ENCODE peak calls at places on chromosome 6, in ten cellular contexts. One of them, this sample, is unnamed.
A peak's percentile ranks its signal among the peaks of the same experiment; 100 is the strongest.

GRCh38 chr6:167559675-167560479 is 235.0 kb downstream of the TTLL2 start:
- DNase-seq in NCI-H1105 treated with DMSO at 0.1 percent for 48 hours: no peak
- DNase-seq in cardiac muscle cell: no peak
- DNase-seq in activated T-cell treated with anti-CD3 and anti-CD28 coated beads for 24 hours: no peak
- DNase-seq in NCI-H774: no peak
- DNase-seq in aorta: peak; percentile 58
- DNase-seq in dorsolateral prefrontal cortex: no peak
- DNase-seq in cardiac fibroblast: no peak
- DNase-seq in posterior cingulate gyrus: peak; percentile 59
- DNase-seq in progenitor cell of endocrine pancreas: no peak
- DNase-seq in this sample: peak; percentile 14

GRCh38 chr6:5813625-5814027 is 193.1 kb downstream of the NRN1 start:
- DNase-seq in NCI-H1105 treated with DMSO at 0.1 percent for 48 hours: no peak
- DNase-seq in cardiac muscle cell: no peak
- DNase-seq in activated T-cell treated with anti-CD3 and anti-CD28 coated beads for 24 hours: no peak
- DNase-seq in NCI-H774: no peak
- DNase-seq in aorta: no peak
- DNase-seq in dorsolateral prefrontal cortex: no peak
- DNase-seq in cardiac fibroblast: no peak
- DNase-seq in posterior cingulate gyrus: no peak
- DNase-seq in progenitor cell of endocrine pancreas: no peak
- DNase-seq in this sample: no peak

GRCh38 chr6:122845916-122846632 is 57.0 kb downstream of the SMPDL3A start:
- DNase-seq in NCI-H1105 treated with DMSO at 0.1 percent for 48 hours: no peak
- DNase-seq in cardiac muscle cell: peak; percentile 15
- DNase-seq in activated T-cell treated with anti-CD3 and anti-CD28 coated beads for 24 hours: no peak
- DNase-seq in NCI-H774: no peak
- DNase-seq in aorta: no peak
- DNase-seq in dorsolateral prefrontal cortex: no peak
- DNase-seq in cardiac fibroblast: peak; percentile 16
- DNase-seq in posterior cingulate gyrus: no peak
- DNase-seq in progenitor cell of endocrine pancreas: no peak
- DNase-seq in this sample: no peak

GRCh38 chr6:113560908-113561307 is 296.2 kb upstream of the MARCKS start:
- DNase-seq in NCI-H1105 treated with DMSO at 0.1 percent for 48 hours: no peak
- DNase-seq in cardiac muscle cell: peak; percentile 65
- DNase-seq in activated T-cell treated with anti-CD3 and anti-CD28 coated beads for 24 hours: no peak
- DNase-seq in NCI-H774: no peak
- DNase-seq in aorta: no peak
- DNase-seq in dorsolateral prefrontal cortex: no peak
- DNase-seq in cardiac fibroblast: peak; percentile 68
- DNase-seq in posterior cingulate gyrus: no peak
- DNase-seq in progenitor cell of endocrine pancreas: no peak
- DNase-seq in this sample: no peak

GRCh38 chr6:167015302-167015701 is 16.1 kb downstream of the CEP43 start:
- DNase-seq in NCI-H1105 treated with DMSO at 0.1 percent for 48 hours: no peak
- DNase-seq in cardiac muscle cell: no peak
- DNase-seq in activated T-cell treated with anti-CD3 and anti-CD28 coated beads for 24 hours: no peak
- DNase-seq in NCI-H774: no peak
- DNase-seq in aorta: no peak
- DNase-seq in dorsolateral prefrontal cortex: no peak
- DNase-seq in cardiac fibroblast: no peak
- DNase-seq in posterior cingulate gyrus: no peak
- DNase-seq in progenitor cell of endocrine pancreas: no peak
- DNase-seq in this sample: no peak

GRCh38 chr6:39882567-39882953 is 51.7 kb downstream of the MOCS1 start:
- DNase-seq in NCI-H1105 treated with DMSO at 0.1 percent for 48 hours: no peak
- DNase-seq in cardiac muscle cell: peak; percentile 99
- DNase-seq in activated T-cell treated with anti-CD3 and anti-CD28 coated beads for 24 hours: no peak
- DNase-seq in NCI-H774: no peak
- DNase-seq in aorta: peak; percentile 90
- DNase-seq in dorsolateral prefrontal cortex: no peak
- DNase-seq in cardiac fibroblast: peak; percentile 98
- DNase-seq in posterior cingulate gyrus: no peak
- DNase-seq in progenitor cell of endocrine pancreas: no peak
- DNase-seq in this sample: peak; percentile 72

GRCh38 chr6:3377536-3378397 is 79.1 kb downstream of the SLC22A23 start:
- DNase-seq in NCI-H1105 treated with DMSO at 0.1 percent for 48 hours: no peak
- DNase-seq in cardiac muscle cell: no peak
- DNase-seq in activated T-cell treated with anti-CD3 and anti-CD28 coated beads for 24 hours: no peak
- DNase-seq in NCI-H774: no peak
- DNase-seq in aorta: peak; percentile 22
- DNase-seq in dorsolateral prefrontal cortex: no peak
- DNase-seq in cardiac fibroblast: no peak
- DNase-seq in posterior cingulate gyrus: peak; percentile 73
- DNase-seq in progenitor cell of endocrine pancreas: no peak
- DNase-seq in this sample: no peak

GRCh38 chr6:41098366-41098765 is 25.6 kb downstream of the NFYA start:
- DNase-seq in NCI-H1105 treated with DMSO at 0.1 percent for 48 hours: no peak
- DNase-seq in cardiac muscle cell: peak; percentile 38
- DNase-seq in activated T-cell treated with anti-CD3 and anti-CD28 coated beads for 24 hours: no peak
- DNase-seq in NCI-H774: no peak
- DNase-seq in aorta: no peak
- DNase-seq in dorsolateral prefrontal cortex: no peak
- DNase-seq in cardiac fibroblast: peak; percentile 37
- DNase-seq in posterior cingulate gyrus: no peak
- DNase-seq in progenitor cell of endocrine pancreas: no peak
- DNase-seq in this sample: peak; percentile 55

GRCh38 chr6:11854418-11855165 is 76.0 kb upstream of the ADTRP start:
- DNase-seq in NCI-H1105 treated with DMSO at 0.1 percent for 48 hours: no peak
- DNase-seq in cardiac muscle cell: peak; percentile 55
- DNase-seq in activated T-cell treated with anti-CD3 and anti-CD28 coated beads for 24 hours: no peak
- DNase-seq in NCI-H774: no peak
- DNase-seq in aorta: no peak
- DNase-seq in dorsolateral prefrontal cortex: no peak
- DNase-seq in cardiac fibroblast: peak; percentile 43
- DNase-seq in posterior cingulate gyrus: no peak
- DNase-seq in progenitor cell of endocrine pancreas: no peak
- DNase-seq in this sample: peak; percentile 14

GRCh38 chr6:87636313-87636712 is 46.4 kb downstream of the ORC3 start:
- DNase-seq in NCI-H1105 treated with DMSO at 0.1 percent for 48 hours: no peak
- DNase-seq in cardiac muscle cell: no peak
- DNase-seq in activated T-cell treated with anti-CD3 and anti-CD28 coated beads for 24 hours: no peak
- DNase-seq in NCI-H774: no peak
- DNase-seq in aorta: no peak
- DNase-seq in dorsolateral prefrontal cortex: no peak
- DNase-seq in cardiac fibroblast: no peak
- DNase-seq in posterior cingulate gyrus: no peak
- DNase-seq in progenitor cell of endocrine pancreas: no peak
- DNase-seq in this sample: no peak

GRCh38 chr6:36492092-36492491 is 49.3 kb downstream of the KCTD20 start:
- DNase-seq in NCI-H1105 treated with DMSO at 0.1 percent for 48 hours: peak; percentile 28
- DNase-seq in cardiac muscle cell: no peak
- DNase-seq in activated T-cell treated with anti-CD3 and anti-CD28 coated beads for 24 hours: no peak
- DNase-seq in NCI-H774: no peak
- DNase-seq in aorta: no peak
- DNase-seq in dorsolateral prefrontal cortex: no peak
- DNase-seq in cardiac fibroblast: no peak
- DNase-seq in posterior cingulate gyrus: no peak
- DNase-seq in progenitor cell of endocrine pancreas: no peak
- DNase-seq in this sample: peak; percentile 51

GRCh38 chr6:35377002-35377401 is 34.6 kb downstream of the PPARD start:
- DNase-seq in NCI-H1105 treated with DMSO at 0.1 percent for 48 hours: no peak
- DNase-seq in cardiac muscle cell: peak; percentile 48
- DNase-seq in activated T-cell treated with anti-CD3 and anti-CD28 coated beads for 24 hours: no peak
- DNase-seq in NCI-H774: no peak
- DNase-seq in aorta: no peak
- DNase-seq in dorsolateral prefrontal cortex: no peak
- DNase-seq in cardiac fibroblast: peak; percentile 63
- DNase-seq in posterior cingulate gyrus: peak; percentile 11
- DNase-seq in progenitor cell of endocrine pancreas: no peak
- DNase-seq in this sample: no peak

GRCh38 chr6:122696079-122696478 is 83.4 kb upstream of the FABP7 start:
- DNase-seq in NCI-H1105 treated with DMSO at 0.1 percent for 48 hours: no peak
- DNase-seq in cardiac muscle cell: peak; percentile 27
- DNase-seq in activated T-cell treated with anti-CD3 and anti-CD28 coated beads for 24 hours: no peak
- DNase-seq in NCI-H774: no peak
- DNase-seq in aorta: no peak
- DNase-seq in dorsolateral prefrontal cortex: no peak
- DNase-seq in cardiac fibroblast: peak; percentile 43
- DNase-seq in posterior cingulate gyrus: no peak
- DNase-seq in progenitor cell of endocrine pancreas: no peak
- DNase-seq in this sample: no peak

GRCh38 chr6:30130887-30131862 is 4.8 kb upstream of the TRIM40 start:
- DNase-seq in NCI-H1105 treated with DMSO at 0.1 percent for 48 hours: peak; percentile 87
- DNase-seq in cardiac muscle cell: peak; percentile 90
- DNase-seq in activated T-cell treated with anti-CD3 and anti-CD28 coated beads for 24 hours: peak; percentile 64
- DNase-seq in NCI-H774: peak; percentile 64
- DNase-seq in aorta: no peak
- DNase-seq in dorsolateral prefrontal cortex: peak; percentile 44
- DNase-seq in cardiac fibroblast: peak; percentile 90
- DNase-seq in posterior cingulate gyrus: peak; percentile 91
- DNase-seq in progenitor cell of endocrine pancreas: peak; percentile 25
- DNase-seq in this sample: peak; percentile 74

GRCh38 chr6:82877213-82878195 is 188.1 kb downstream of the UBE3D start:
- DNase-seq in NCI-H1105 treated with DMSO at 0.1 percent for 48 hours: no peak
- DNase-seq in cardiac muscle cell: no peak
- DNase-seq in activated T-cell treated with anti-CD3 and anti-CD28 coated beads for 24 hours: no peak
- DNase-seq in NCI-H774: no peak
- DNase-seq in aorta: no peak
- DNase-seq in dorsolateral prefrontal cortex: no peak
- DNase-seq in cardiac fibroblast: no peak
- DNase-seq in posterior cingulate gyrus: no peak
- DNase-seq in progenitor cell of endocrine pancreas: no peak
- DNase-seq in this sample: no peak

GRCh38 chr6:132404736-132405135 is 3.5 kb upstream of the MOXD1 start:
- DNase-seq in NCI-H1105 treated with DMSO at 0.1 percent for 48 hours: no peak
- DNase-seq in cardiac muscle cell: no peak
- DNase-seq in activated T-cell treated with anti-CD3 and anti-CD28 coated beads for 24 hours: no peak
- DNase-seq in NCI-H774: no peak
- DNase-seq in aorta: no peak
- DNase-seq in dorsolateral prefrontal cortex: no peak
- DNase-seq in cardiac fibroblast: no peak
- DNase-seq in posterior cingulate gyrus: no peak
- DNase-seq in progenitor cell of endocrine pancreas: no peak
- DNase-seq in this sample: no peak

GRCh38 chr6:7912024-7912423 is 1.4 kb upstream of the TXNDC5 start:
- DNase-seq in NCI-H1105 treated with DMSO at 0.1 percent for 48 hours: no peak
- DNase-seq in cardiac muscle cell: no peak
- DNase-seq in activated T-cell treated with anti-CD3 and anti-CD28 coated beads for 24 hours: no peak
- DNase-seq in NCI-H774: no peak
- DNase-seq in aorta: peak; percentile 69
- DNase-seq in dorsolateral prefrontal cortex: no peak
- DNase-seq in cardiac fibroblast: no peak
- DNase-seq in posterior cingulate gyrus: no peak
- DNase-seq in progenitor cell of endocrine pancreas: no peak
- DNase-seq in this sample: no peak

GRCh38 chr6:26197736-26198625 is 110.8 kb downstream of the HFE start:
- DNase-seq in NCI-H1105 treated with DMSO at 0.1 percent for 48 hours: peak; percentile 59
- DNase-seq in cardiac muscle cell: peak; percentile 24
- DNase-seq in activated T-cell treated with anti-CD3 and anti-CD28 coated beads for 24 hours: no peak
- DNase-seq in NCI-H774: no peak
- DNase-seq in aorta: no peak
- DNase-seq in dorsolateral prefrontal cortex: no peak
- DNase-seq in cardiac fibroblast: peak; percentile 36
- DNase-seq in posterior cingulate gyrus: no peak
- DNase-seq in progenitor cell of endocrine pancreas: no peak
- DNase-seq in this sample: peak; percentile 39

GRCh38 chr6:21263531-21264287 is 329.8 kb upstream of the SOX4 start:
- DNase-seq in NCI-H1105 treated with DMSO at 0.1 percent for 48 hours: no peak
- DNase-seq in cardiac muscle cell: peak; percentile 43
- DNase-seq in activated T-cell treated with anti-CD3 and anti-CD28 coated beads for 24 hours: no peak
- DNase-seq in NCI-H774: no peak
- DNase-seq in aorta: no peak
- DNase-seq in dorsolateral prefrontal cortex: peak; percentile 44
- DNase-seq in cardiac fibroblast: no peak
- DNase-seq in posterior cingulate gyrus: no peak
- DNase-seq in progenitor cell of endocrine pancreas: no peak
- DNase-seq in this sample: no peak

GRCh38 chr6:71602385-71602949 is 283.9 kb upstream of the RIMS1 start:
- DNase-seq in NCI-H1105 treated with DMSO at 0.1 percent for 48 hours: no peak
- DNase-seq in cardiac muscle cell: peak; percentile 3
- DNase-seq in activated T-cell treated with anti-CD3 and anti-CD28 coated beads for 24 hours: no peak
- DNase-seq in NCI-H774: no peak
- DNase-seq in aorta: no peak
- DNase-seq in dorsolateral prefrontal cortex: no peak
- DNase-seq in cardiac fibroblast: peak; percentile 3
- DNase-seq in posterior cingulate gyrus: no peak
- DNase-seq in progenitor cell of endocrine pancreas: no peak
- DNase-seq in this sample: no peak

GRCh38 chr6:115485400-115485799 is 575.3 kb downstream of the FRK start:
- DNase-seq in NCI-H1105 treated with DMSO at 0.1 percent for 48 hours: peak; percentile 70
- DNase-seq in cardiac muscle cell: no peak
- DNase-seq in activated T-cell treated with anti-CD3 and anti-CD28 coated beads for 24 hours: no peak
- DNase-seq in NCI-H774: peak; percentile 79
- DNase-seq in aorta: no peak
- DNase-seq in dorsolateral prefrontal cortex: no peak
- DNase-seq in cardiac fibroblast: no peak
- DNase-seq in posterior cingulate gyrus: no peak
- DNase-seq in progenitor cell of endocrine pancreas: no peak
- DNase-seq in this sample: no peak

This sample was measured in thyroid gland.